ENCODE peak calls at places on chromosomes 7 and 10, in seven cellular contexts. One of them, this sample, is unnamed.

GRCh38 chr10:130809761-130810515 is 501.6 kb downstream of the TCERG1L start:
- DNase-seq in A549: no peak
- DNase-seq in RPMI7951: no peak
- DNase-seq in HFF-Myc: no peak
- DNase-seq in T-helper 1 cell: no peak
- DNase-seq in tibial nerve: no peak
- DNase-seq in activated T-cell treated with anti-CD3 and anti-CD28 coated beads for 1 hour: no peak
- DNase-seq in this sample: no peak

GRCh38 chr10:60807499-60807898 is 29.2 kb downstream of the CDK1 start:
- DNase-seq in A549: no peak
- DNase-seq in RPMI7951: no peak
- DNase-seq in HFF-Myc: no peak
- DNase-seq in T-helper 1 cell: no peak
- DNase-seq in tibial nerve: no peak
- DNase-seq in activated T-cell treated with anti-CD3 and anti-CD28 coated beads for 1 hour: no peak
- DNase-seq in this sample: no peak

GRCh38 chr10:17120711-17121110 is 8.9 kb downstream of the CUBN start:
- DNase-seq in A549: no peak
- DNase-seq in RPMI7951: no peak
- DNase-seq in HFF-Myc: no peak
- DNase-seq in T-helper 1 cell: no peak
- DNase-seq in tibial nerve: no peak
- DNase-seq in activated T-cell treated with anti-CD3 and anti-CD28 coated beads for 1 hour: no peak
- DNase-seq in this sample: no peak

GRCh38 chr10:86263907-86264306 is 102.7 kb downstream of the GRID1 start:
- DNase-seq in A549: no peak
- DNase-seq in RPMI7951: no peak
- DNase-seq in HFF-Myc: no peak
- DNase-seq in T-helper 1 cell: no peak
- DNase-seq in tibial nerve: no peak
- DNase-seq in activated T-cell treated with anti-CD3 and anti-CD28 coated beads for 1 hour: no peak
- DNase-seq in this sample: no peak

GRCh38 chr10:28897617-28898464 is 220.5 kb downstream of the BAMBI start:
- DNase-seq in A549: no peak
- DNase-seq in RPMI7951: peak
- DNase-seq in HFF-Myc: no peak
- DNase-seq in T-helper 1 cell: no peak
- DNase-seq in tibial nerve: no peak
- DNase-seq in activated T-cell treated with anti-CD3 and anti-CD28 coated beads for 1 hour: no peak
- DNase-seq in this sample: peak

GRCh38 chr7:11191574-11192220 is 218.0 kb downstream of the PHF14 start:
- DNase-seq in A549: no peak
- DNase-seq in RPMI7951: no peak
- DNase-seq in HFF-Myc: no peak
- DNase-seq in T-helper 1 cell: no peak
- DNase-seq in tibial nerve: no peak
- DNase-seq in activated T-cell treated with anti-CD3 and anti-CD28 coated beads for 1 hour: no peak
- DNase-seq in this sample: no peak

GRCh38 chr7:93851536-93851935 is 39.0 kb downstream of the TFPI2 start:
- DNase-seq in A549: no peak
- DNase-seq in RPMI7951: no peak
- DNase-seq in HFF-Myc: no peak
- DNase-seq in T-helper 1 cell: no peak
- DNase-seq in tibial nerve: no peak
- DNase-seq in activated T-cell treated with anti-CD3 and anti-CD28 coated beads for 1 hour: no peak
- DNase-seq in this sample: no peak

GRCh38 chr7:2143981-2144595 is 88.7 kb downstream of the MAD1L1 start:
- DNase-seq in A549: no peak
- DNase-seq in RPMI7951: no peak
- DNase-seq in HFF-Myc: no peak
- DNase-seq in T-helper 1 cell: no peak
- DNase-seq in tibial nerve: no peak
- DNase-seq in activated T-cell treated with anti-CD3 and anti-CD28 coated beads for 1 hour: no peak
- DNase-seq in this sample: no peak

GRCh38 chr7:26278769-26279168 is 12.9 kb upstream of the SNX10 start:
- DNase-seq in A549: peak
- DNase-seq in RPMI7951: peak
- DNase-seq in HFF-Myc: no peak
- DNase-seq in T-helper 1 cell: no peak
- DNase-seq in tibial nerve: no peak
- DNase-seq in activated T-cell treated with anti-CD3 and anti-CD28 coated beads for 1 hour: no peak
- DNase-seq in this sample: no peak

GRCh38 chr10:119667562-119668328 is 16.6 kb downstream of the BAG3 start:
- DNase-seq in A549: peak
- DNase-seq in RPMI7951: peak
- DNase-seq in HFF-Myc: peak
- DNase-seq in T-helper 1 cell: no peak
- DNase-seq in tibial nerve: peak
- DNase-seq in activated T-cell treated with anti-CD3 and anti-CD28 coated beads for 1 hour: no peak
- DNase-seq in this sample: peak

GRCh38 chr10:112191791-112192190 is 8.2 kb upstream of the GPAM start:
- DNase-seq in A549: no peak
- DNase-seq in RPMI7951: no peak
- DNase-seq in HFF-Myc: no peak
- DNase-seq in T-helper 1 cell: no peak
- DNase-seq in tibial nerve: no peak
- DNase-seq in activated T-cell treated with anti-CD3 and anti-CD28 coated beads for 1 hour: no peak
- DNase-seq in this sample: no peak

GRCh38 chr7:47501406-47501805 is 80.5 kb downstream of the TNS3 start:
- DNase-seq in A549: no peak
- DNase-seq in RPMI7951: peak
- DNase-seq in HFF-Myc: no peak
- DNase-seq in T-helper 1 cell: no peak
- DNase-seq in tibial nerve: no peak
- DNase-seq in activated T-cell treated with anti-CD3 and anti-CD28 coated beads for 1 hour: no peak
- DNase-seq in this sample: no peak

GRCh38 chr7:131424219-131424822 is 96.6 kb downstream of the MKLN1 start:
- DNase-seq in A549: peak
- DNase-seq in RPMI7951: peak
- DNase-seq in HFF-Myc: peak
- DNase-seq in T-helper 1 cell: no peak
- DNase-seq in tibial nerve: no peak
- DNase-seq in activated T-cell treated with anti-CD3 and anti-CD28 coated beads for 1 hour: no peak
- DNase-seq in this sample: peak